ENCODE peak calls at places on chromosomes 6 and 20, in ten cellular contexts. Z is NCI-H2081; F is activated CD8-positive, alpha-beta T cell treated with anti-CD3 and anti-CD28 coated beads for 36 hours; D is NCI-H1105; G is occipital lobe; S is heart right ventricle; C is KBM-7; K is epithelial cell of esophagus; T is NAMALWA; W is A549. R is an unnamed sample.

GRCh38 chr20:47606414-47607207 is 104.9 kb downstream of the NCOA3 start:
- DNase-seq in Z (peak; percentile 33), F (no peak), D (peak; percentile 86), G (no peak), S (no peak), C (no peak), K (no peak), T (no peak), W (no peak), R (no peak)

GRCh38 chr6:146287691-146288369 is 255.8 kb upstream of the RAB32 start:
- DNase-seq in Z (no peak), F (no peak), D (no peak), G (no peak), S (no peak), C (no peak), K (no peak), T (no peak), W (no peak), R (no peak)

GRCh38 chr6:134619789-134620188 is 301.9 kb upstream of the SGK1 start:
- DNase-seq in Z (no peak), F (no peak), D (no peak), G (no peak), S (no peak), C (no peak), K (peak; percentile 68), T (no peak), W (no peak), R (no peak)

GRCh38 chr6:141057761-141058160 is 1075.0 kb upstream of the GJE1 start:
- DNase-seq in Z (no peak), F (no peak), D (no peak), G (no peak), S (no peak), C (no peak), K (no peak), T (no peak), W (no peak), R (no peak)

GRCh38 chr20:57500941-57501340 is 24.0 kb downstream of the CTCFL start:
- DNase-seq in Z (no peak), F (no peak), D (no peak), G (no peak), S (no peak), C (no peak), K (no peak), T (no peak), W (no peak), R (no peak)

GRCh38 chr6:141700836-141701235 is 431.9 kb upstream of the GJE1 start:
- DNase-seq in Z (no peak), F (no peak), D (no peak), G (no peak), S (no peak), C (no peak), K (no peak), T (no peak), W (no peak), R (no peak)

GRCh38 chr20:48292806-48293205 is 507.5 kb upstream of the SULF2 start:
- DNase-seq in Z (no peak), F (no peak), D (no peak), G (no peak), S (no peak), C (no peak), K (peak; percentile 26), T (no peak), W (no peak), R (no peak)

GRCh38 chr6:18209539-18210197 is 54.4 kb downstream of the KDM1B start:
- DNase-seq in Z (no peak), F (no peak), D (no peak), G (no peak), S (no peak), C (no peak), K (no peak), T (no peak), W (no peak), R (no peak)

GRCh38 chr6:7106752-7107577 is 796 bp upstream of the RREB1 start:
- DNase-seq in Z (peak; percentile 21), F (peak; percentile 80), D (no peak), G (no peak), S (peak; percentile 46), C (peak; percentile 70), K (peak; percentile 30), T (peak; percentile 53), W (peak; percentile 45), R (peak; percentile 76)

GRCh38 chr6:3714111-3714510 is 37.4 kb downstream of the PXDC1 start:
- DNase-seq in Z (no peak), F (no peak), D (no peak), G (no peak), S (no peak), C (no peak), K (no peak), T (no peak), W (no peak), R (no peak)

GRCh38 chr6:156718647-156719394 is 58.4 kb upstream of the ARID1B start:
- DNase-seq in Z (no peak), F (no peak), D (no peak), G (peak; percentile 16), S (peak; percentile 34), C (no peak), K (peak; percentile 80), T (no peak), W (peak; percentile 40), R (no peak)

GRCh38 chr20:4190792-4191519 is 175.6 kb upstream of the RNF24 start:
- DNase-seq in Z (no peak), F (no peak), D (no peak), G (no peak), S (no peak), C (no peak), K (peak; percentile 81), T (no peak), W (no peak), R (no peak)

GRCh38 chr6:105588116-105588710 is 185.3 kb upstream of the PREP start:
- DNase-seq in Z (no peak), F (peak; percentile 27), D (no peak), G (no peak), S (no peak), C (no peak), K (no peak), T (peak; percentile 2), W (no peak), R (no peak)

GRCh38 chr6:50847890-50848594 is 29.4 kb downstream of the TFAP2B start:
- DNase-seq in Z (no peak), F (no peak), D (no peak), G (no peak), S (no peak), C (no peak), K (no peak), T (no peak), W (no peak), R (no peak)

GRCh38 chr6:160445130-160445529 is 97.0 kb downstream of the SLC22A3 start:
- DNase-seq in Z (no peak), F (no peak), D (no peak), G (no peak), S (no peak), C (no peak), K (no peak), T (no peak), W (no peak), R (no peak)

GRCh38 chr6:111739257-111739696 is 133.6 kb upstream of the TRAF3IP2 start:
- DNase-seq in Z (no peak), F (no peak), D (no peak), G (no peak), S (peak; percentile 18), C (no peak), K (no peak), T (no peak), W (no peak), R (no peak)

GRCh38 chr20:57985278-57985677 is 243.2 kb downstream of the ANKRD60 start:
- DNase-seq in Z (no peak), F (no peak), D (no peak), G (no peak), S (peak; percentile 59), C (no peak), K (no peak), T (no peak), W (no peak), R (no peak)

GRCh38 chr6:154705471-154706113 is 27.6 kb upstream of the SCAF8 start:
- DNase-seq in Z (no peak), F (peak; percentile 8), D (no peak), G (no peak), S (no peak), C (peak; percentile 25), K (no peak), T (peak; percentile 17), W (no peak), R (no peak)

GRCh38 chr6:106087548-106088325 is 1.6 kb downstream of the PRDM1 start:
- DNase-seq in Z (no peak), F (no peak), D (no peak), G (no peak), S (no peak), C (peak; percentile 61), K (peak; percentile 60), T (no peak), W (no peak), R (peak; percentile 39)

GRCh38 chr6:169905041-169905807 is 153.8 kb downstream of the ERMARD start:
- DNase-seq in Z (no peak), F (no peak), D (no peak), G (no peak), S (no peak), C (no peak), K (peak; percentile 38), T (no peak), W (no peak), R (no peak)

GRCh38 chr20:62273421-62273820 is 29.4 kb upstream of the ADRM1 start:
- DNase-seq in Z (no peak), F (no peak), D (no peak), G (no peak), S (no peak), C (no peak), K (no peak), T (no peak), W (no peak), R (no peak)

GRCh38 chr6:123091091-123091895 is 95.3 kb downstream of the CLVS2 start:
- DNase-seq in Z (no peak), F (no peak), D (no peak), G (peak; percentile 44), S (no peak), C (no peak), K (peak; percentile 95), T (no peak), W (peak; percentile 3), R (no peak)

GRCh38 chr20:43238833-43239232 is 49.1 kb upstream of the PTPRT start:
- DNase-seq in Z (no peak), F (no peak), D (no peak), G (peak; percentile 2), S (no peak), C (no peak), K (no peak), T (peak; percentile 46), W (no peak), R (no peak)

GRCh38 chr20:44884907-44885391 is 556 bp upstream of the YWHAB start:
- DNase-seq in Z (no peak), F (no peak), D (no peak), G (no peak), S (no peak), C (no peak), K (no peak), T (no peak), W (no peak), R (no peak)